ENCODE peak calls at places on chromosomes 13 and 19, in seven cellular contexts. A is stimulated activated CD8-positive, alpha-beta memory T cell treated with anti-CD3 and anti-CD28 coated beads, Interleukin-7, amount 100 ng/mL, for 1 hour; Y is astrocyte; Q is right atrium auricular region; X is T-helper 1 cell; I is SK-N-SH; E is body of pancreas. J is an unnamed sample.
A peak's percentile ranks its signal among the peaks of the same experiment; 100 is the strongest.

GRCh38 chr19:18765224-18765623 is 25.9 kb downstream of the COMP start:
- DNase-seq in A (no peak), Y (no peak), Q (no peak), X (no peak), I (no peak), E (peak; percentile 64), J (no peak)

GRCh38 chr19:46920341-46920740 is 59.5 kb downstream of the ARHGAP35 start:
- DNase-seq in A (no peak), Y (no peak), Q (no peak), X (no peak), I (no peak), E (no peak), J (no peak)

GRCh38 chr19:15371119-15371518 is 8.5 kb downstream of the AKAP8 start:
- DNase-seq in A (no peak), Y (no peak), Q (no peak), X (no peak), I (no peak), E (no peak), J (no peak)

GRCh38 chr19:11017275-11018035 is 56.6 kb downstream of the SMARCA4 start:
- DNase-seq in A (no peak), Y (no peak), Q (no peak), X (no peak), I (no peak), E (no peak), J (no peak)

GRCh38 chr19:19204181-19204580 is 967 bp upstream of the NR2C2AP start:
- DNase-seq in A (no peak), Y (no peak), Q (no peak), X (no peak), I (no peak), E (no peak), J (no peak)

GRCh38 chr19:18322318-18322758 is 538 bp downstream of the LSM4 start:
- DNase-seq in A (no peak), Y (peak; percentile 60), Q (no peak), X (peak; percentile 59), I (peak; percentile 73), E (no peak), J (peak; percentile 30)

GRCh38 chr19:41321204-41321599 is 11.2 kb downstream of the CCDC97 start:
- DNase-seq in A (no peak), Y (no peak), Q (no peak), X (no peak), I (no peak), E (no peak), J (no peak)

GRCh38 chr19:32676186-32676894 is 692 bp downstream of the RGS9BP start:
- DNase-seq in A (no peak), Y (no peak), Q (no peak), X (no peak), I (peak; percentile 55), E (peak; percentile 43), J (no peak)

GRCh38 chr19:44883962-44884361 is 7.1 kb upstream of the TOMM40 start:
- DNase-seq in A (no peak), Y (no peak), Q (no peak), X (no peak), I (no peak), E (no peak), J (no peak)

GRCh38 chr19:43997631-43998290 is 5.0 kb upstream of the ZNF230 start:
- DNase-seq in A (no peak), Y (peak; percentile 46), Q (no peak), X (no peak), I (no peak), E (no peak), J (no peak)

GRCh38 chr13:105774739-105775460 is 760.6 kb downstream of the EFNB2 start:
- DNase-seq in A (no peak), Y (peak; percentile 93), Q (no peak), X (no peak), I (no peak), E (peak; percentile 31), J (no peak)

GRCh38 chr13:108003626-108004025 is 211.7 kb downstream of the LIG4 start:
- DNase-seq in A (no peak), Y (no peak), Q (no peak), X (no peak), I (no peak), E (no peak), J (no peak)

GRCh38 chr13:20891768-20892167 is 10.8 kb downstream of the XPO4 start:
- DNase-seq in A (no peak), Y (no peak), Q (no peak), X (peak; percentile 54), I (no peak), E (no peak), J (no peak)

GRCh38 chr13:80030491-80030890 is 310.4 kb downstream of the SPRY2 start:
- DNase-seq in A (no peak), Y (no peak), Q (no peak), X (no peak), I (no peak), E (peak; percentile 26), J (no peak)

GRCh38 chr13:98429977-98430785 is 146.7 kb downstream of the STK24 start:
- DNase-seq in A (no peak), Y (peak; percentile 33), Q (no peak), X (no peak), I (no peak), E (no peak), J (no peak)

J was measured in G401.